ENCODE peak calls at places on chromosome 15, in four cellular contexts. O, I, C and P are unnamed samples.

GRCh38 chr15:65318870-65319356 is 14.4 kb downstream of the RNU5B-1 start:
- DNase-seq in O (peak; percentile 79), I (no peak), C (peak; percentile 70), P (peak; percentile 78)

GRCh38 chr15:86164222-86164898 is 84.7 kb downstream of the AGBL1 start:
- DNase-seq in O (no peak), I (no peak), C (no peak), P (no peak)

GRCh38 chr15:39393575-39394335 is 187.1 kb upstream of the THBS1 start:
- DNase-seq in O (no peak), I (no peak), C (no peak), P (no peak)

GRCh38 chr15:74901612-74902063 is 5.0 kb downstream of the FAM219B start:
- DNase-seq in O (peak; percentile 26), I (no peak), C (peak; percentile 46), P (peak; percentile 57)

GRCh38 chr15:52493968-52494367 is 34.7 kb downstream of the MYO5A start:
- DNase-seq in O (no peak), I (no peak), C (peak; percentile 45), P (no peak)

GRCh38 chr15:68230157-68231100 is 901 bp upstream of the CLN6 start:
- DNase-seq in O (no peak), I (no peak), C (peak; percentile 10), P (no peak)

GRCh38 chr15:39426552-39427532 is 154.0 kb upstream of the THBS1 start:
- DNase-seq in O (peak; percentile 56), I (peak; percentile 66), C (peak; percentile 84), P (peak; percentile 73)

GRCh38 chr15:45393851-45394250 is 15.5 kb upstream of the GATM start:
- DNase-seq in O (no peak), I (no peak), C (no peak), P (no peak)

GRCh38 chr15:41936649-41937567 is 35.4 kb downstream of the EHD4 start:
- DNase-seq in O (peak; percentile 55), I (no peak), C (peak; percentile 55), P (no peak)

GRCh38 chr15:88627463-88627862 is 6.3 kb downstream of the AEN start:
- DNase-seq in O (no peak), I (no peak), C (no peak), P (no peak)

GRCh38 chr15:36356978-36357582 is 222.3 kb upstream of the CDIN1 start:
- DNase-seq in O (no peak), I (no peak), C (peak; percentile 82), P (no peak)
- H3K27ac ChIP-seq in O (no peak overlapping the region), I (peak overlapping the region; percentile 84), C (peak overlapping the region; percentile 13), P (no peak overlapping the region)

GRCh38 chr15:99703603-99704443 is 29.4 kb downstream of the LYSMD4 start:
- DNase-seq in O (no peak), I (no peak), C (peak; percentile 95), P (no peak)

GRCh38 chr15:99704444-99704838 is 28.8 kb downstream of the LYSMD4 start:
- DNase-seq in O (no peak), I (no peak), C (peak; percentile 90), P (no peak)

GRCh38 chr15:99706557-99707303 is 26.5 kb downstream of the LYSMD4 start:
- DNase-seq in O (no peak), I (no peak), C (no peak), P (no peak)

GRCh38 chr15:99707481-99708270 is 25.6 kb downstream of the LYSMD4 start:
- DNase-seq in O (no peak), I (no peak), C (peak; percentile 72), P (no peak)

GRCh38 chr15:99702895-99703602 is 30.2 kb downstream of the LYSMD4 start:
- DNase-seq in O (no peak), I (no peak), C (peak; percentile 53), P (no peak)
- H3K27ac ChIP-seq in O (peak overlapping the region; percentile 81), I (peak overlapping the region; percentile 83), C (peak overlapping the region; percentile 63), P (peak overlapping the region; percentile 77)

GRCh38 chr15:63008333-63009049 is 34.1 kb upstream of the TPM1 start:
- DNase-seq in O (no peak), I (no peak), C (no peak), P (no peak)

GRCh38 chr15:63010920-63011693 is 31.4 kb upstream of the TPM1 start:
- DNase-seq in O (no peak), I (no peak), C (no peak), P (no peak)

GRCh38 chr15:63003836-63004610 is 38.5 kb upstream of the TPM1 start:
- DNase-seq in O (no peak), I (no peak), C (no peak), P (no peak)

GRCh38 chr15:63010386-63010785 is 32.2 kb upstream of the TPM1 start:
- DNase-seq in O (no peak), I (no peak), C (no peak), P (no peak)

GRCh38 chr15:63006032-63006878 is 36.3 kb upstream of the TPM1 start:
- DNase-seq in O (no peak), I (no peak), C (no peak), P (no peak)
- H3K27ac ChIP-seq in O (peak overlapping the region; percentile 22), I (no peak overlapping the region), C (no peak overlapping the region), P (no peak overlapping the region)

DNA sequence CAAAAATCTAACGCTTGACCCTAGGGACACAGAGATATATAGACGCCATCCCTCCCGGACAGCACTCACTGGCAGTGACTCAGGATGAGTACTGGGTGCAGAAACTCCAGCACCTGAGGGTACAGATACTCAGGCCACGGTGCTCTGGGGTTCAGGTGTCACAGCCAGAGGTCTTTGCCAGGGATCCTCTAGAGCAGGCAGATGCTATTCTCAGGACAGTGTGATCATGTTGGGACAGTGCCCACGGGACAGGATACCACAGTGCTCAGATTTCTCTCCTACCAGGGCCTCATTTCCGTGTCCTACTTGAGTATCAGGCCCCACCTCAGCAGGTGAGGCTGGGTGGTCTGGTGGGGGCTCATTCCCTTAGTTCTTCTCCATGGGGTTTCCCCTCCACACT is 34.4 kb downstream of the HOMER2 start:
- DNase-seq in O (no peak), I (no peak), C (no peak), P (no peak)
- H3K27ac ChIP-seq in O (no peak overlapping the region), I (no peak overlapping the region), C (no peak overlapping the region), P (no peak overlapping the region)

GRCh38 chr15:57562220-57562769 is 29.4 kb upstream of the MYZAP start:
- DNase-seq in O (peak; percentile 90), I (no peak), C (no peak), P (no peak)
- H3K27ac ChIP-seq in O (peak overlapping the region; percentile 69), I (no peak overlapping the region), C (no peak overlapping the region), P (no peak overlapping the region)

DNA sequence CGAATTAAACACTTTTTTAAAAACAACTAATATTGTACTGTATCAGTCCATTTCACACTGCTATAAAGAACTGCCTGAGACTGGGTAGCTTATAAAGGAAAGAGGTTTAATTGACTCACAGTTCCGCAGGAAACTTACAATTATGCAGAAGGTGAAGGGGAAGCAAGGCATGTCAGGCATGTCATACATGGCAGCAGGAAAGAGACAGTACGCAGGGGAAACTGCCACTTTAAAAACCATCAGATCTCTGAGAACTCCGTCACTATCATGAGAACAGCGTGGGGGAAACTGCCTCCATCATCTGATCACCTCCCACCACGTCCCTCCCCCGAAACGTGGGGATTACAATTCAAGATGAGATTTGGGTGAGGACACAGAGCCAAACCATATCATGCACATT is 162.8 kb upstream of the TPM1 start:
- DNase-seq in O (no peak), I (no peak), C (no peak), P (no peak)
- H3K27ac ChIP-seq in O (no peak overlapping the region), I (no peak overlapping the region), C (no peak overlapping the region), P (no peak overlapping the region)

GRCh38 chr15:49900036-49900435 is 219.0 kb downstream of the ATP8B4 start:
- DNase-seq in O (no peak), I (no peak), C (peak; percentile 52), P (no peak)

GRCh38 chr15:49900836-49901235 is 218.2 kb downstream of the ATP8B4 start:
- DNase-seq in O (no peak), I (no peak), C (no peak), P (no peak)

GRCh38 chr15:49904296-49904695 is 214.7 kb downstream of the ATP8B4 start:
- DNase-seq in O (no peak), I (no peak), C (no peak), P (no peak)

GRCh38 chr15:49901867-49902775 is 216.9 kb downstream of the ATP8B4 start:
- DNase-seq in O (no peak), I (no peak), C (peak; percentile 65), P (no peak)

DNA sequence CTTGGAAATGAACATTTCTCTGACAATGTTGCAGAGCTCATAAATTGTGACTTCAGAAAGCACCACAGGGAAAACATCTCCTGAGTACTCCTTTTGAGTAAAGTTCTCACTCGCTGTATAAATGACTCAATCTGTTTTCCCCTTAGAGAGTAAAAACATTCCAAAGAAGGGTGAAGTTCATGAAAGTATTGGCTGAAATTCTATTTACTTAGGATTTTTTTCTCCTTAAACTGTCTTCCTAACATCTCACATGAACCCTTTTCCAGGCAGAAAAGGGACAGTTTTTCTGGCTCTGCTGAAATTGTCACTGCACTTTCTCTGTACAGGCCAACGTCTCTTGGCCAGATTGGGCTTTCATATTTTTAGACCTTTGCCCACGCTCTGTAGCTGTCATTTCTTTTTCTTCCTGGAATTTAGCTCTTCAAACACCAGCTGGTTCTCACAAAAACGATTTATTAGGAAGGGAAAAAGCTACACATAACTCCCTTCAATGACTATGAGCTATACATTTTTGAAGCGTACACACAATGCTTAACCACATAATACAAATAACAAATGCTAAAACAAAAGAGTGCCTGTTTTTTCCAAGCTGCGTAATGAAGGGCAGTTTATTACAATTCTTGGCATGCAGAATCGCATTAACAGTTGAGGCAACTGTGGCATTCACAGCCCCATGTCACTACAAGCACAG is 216.1 kb downstream of the ATP8B4 start:
- DNase-seq in O (no peak), I (no peak), C (peak; percentile 66), P (no peak)
- H3K27ac ChIP-seq in O (peak overlapping the region; percentile 43), I (peak overlapping the region; percentile 83), C (peak overlapping the region; percentile 98), P (peak overlapping the region; percentile 46)